ENCODE peak calls at places on chromosomes 6 and 20, in five cellular contexts. One of them, this sample, is unnamed.

GRCh38 chr20:50313223-50313820 is 122.7 kb downstream of the CEBPB start:
- DNase-seq in GM12878: no peak
- DNase-seq in HepG2: no peak
- DNase-seq in K562: peak; percentile 66
- DNase-seq in SK-N-SH: no peak
- DNase-seq in this sample: no peak

GRCh38 chr20:42150230-42150629 is 532.1 kb upstream of the CHD6 start:
- DNase-seq in GM12878: no peak
- DNase-seq in HepG2: no peak
- DNase-seq in K562: no peak
- DNase-seq in SK-N-SH: peak; percentile 37
- DNase-seq in this sample: no peak

GRCh38 chr20:57392130-57392445 is 892 bp downstream of the RBM38 start:
- DNase-seq in GM12878: no peak
- DNase-seq in HepG2: no peak
- DNase-seq in K562: no peak
- DNase-seq in SK-N-SH: no peak
- DNase-seq in this sample: no peak

GRCh38 chr20:58458342-58459057 is 56.7 kb downstream of the APCDD1L start:
- DNase-seq in GM12878: peak; percentile 89
- DNase-seq in HepG2: no peak
- DNase-seq in K562: no peak
- DNase-seq in SK-N-SH: no peak
- DNase-seq in this sample: no peak

GRCh38 chr6:146990821-146991798 is 213.1 kb upstream of the STXBP5 start:
- DNase-seq in GM12878: no peak
- DNase-seq in HepG2: peak; percentile 95
- DNase-seq in K562: peak; percentile 37
- DNase-seq in SK-N-SH: no peak
- DNase-seq in this sample: no peak

GRCh38 chr6:170022827-170023619 is 267.9 kb downstream of the DLL1 start:
- DNase-seq in GM12878: no peak
- DNase-seq in HepG2: no peak
- DNase-seq in K562: no peak
- DNase-seq in SK-N-SH: no peak
- DNase-seq in this sample: no peak

GRCh38 chr20:62576815-62577214 is 65.5 kb upstream of the SLCO4A1 start:
- DNase-seq in GM12878: no peak
- DNase-seq in HepG2: no peak
- DNase-seq in K562: peak; percentile 68
- DNase-seq in SK-N-SH: no peak
- DNase-seq in this sample: no peak

GRCh38 chr6:48486876-48487275 is 375.9 kb upstream of the PTCHD4 start:
- DNase-seq in GM12878: no peak
- DNase-seq in HepG2: no peak
- DNase-seq in K562: no peak
- DNase-seq in SK-N-SH: no peak
- DNase-seq in this sample: no peak

GRCh38 chr6:63799813-63800212 is 164.2 kb downstream of the PHF3 start:
- DNase-seq in GM12878: no peak
- DNase-seq in HepG2: peak; percentile 15
- DNase-seq in K562: no peak
- DNase-seq in SK-N-SH: no peak
- DNase-seq in this sample: no peak

GRCh38 chr6:38283734-38284362 is 355.9 kb downstream of the BTBD9 start:
- DNase-seq in GM12878: no peak
- DNase-seq in HepG2: no peak
- DNase-seq in K562: no peak
- DNase-seq in SK-N-SH: no peak
- DNase-seq in this sample: no peak

GRCh38 chr6:53128842-53129241 is 19.8 kb downstream of the GCM1 start:
- DNase-seq in GM12878: no peak
- DNase-seq in HepG2: no peak
- DNase-seq in K562: no peak
- DNase-seq in SK-N-SH: no peak
- DNase-seq in this sample: no peak

GRCh38 chr6:159852877-159853276 is 37.9 kb upstream of the MAS1 start:
- DNase-seq in GM12878: no peak
- DNase-seq in HepG2: no peak
- DNase-seq in K562: no peak
- DNase-seq in SK-N-SH: no peak
- DNase-seq in this sample: peak; percentile 55

GRCh38 chr6:51965222-51965801 is 122.1 kb downstream of the PKHD1 start:
- DNase-seq in GM12878: no peak
- DNase-seq in HepG2: no peak
- DNase-seq in K562: no peak
- DNase-seq in SK-N-SH: no peak
- DNase-seq in this sample: no peak

GRCh38 chr6:84492246-84493135 is 265.0 kb upstream of the CEP162 start:
- DNase-seq in GM12878: no peak
- DNase-seq in HepG2: no peak
- DNase-seq in K562: no peak
- DNase-seq in SK-N-SH: no peak
- DNase-seq in this sample: no peak

GRCh38 chr6:7165736-7166296 is 58.1 kb downstream of the RREB1 start:
- DNase-seq in GM12878: no peak
- DNase-seq in HepG2: no peak
- DNase-seq in K562: peak; percentile 63
- DNase-seq in SK-N-SH: no peak
- DNase-seq in this sample: peak; percentile 29

GRCh38 chr6:121436966-121437756 is 1.7 kb downstream of the GJA1 start:
- DNase-seq in GM12878: no peak
- DNase-seq in HepG2: no peak
- DNase-seq in K562: no peak
- DNase-seq in SK-N-SH: peak; percentile 59
- DNase-seq in this sample: no peak

GRCh38 chr6:136725124-136725523 is 67.2 kb downstream of the MAP3K5 start:
- DNase-seq in GM12878: no peak
- DNase-seq in HepG2: no peak
- DNase-seq in K562: no peak
- DNase-seq in SK-N-SH: no peak
- DNase-seq in this sample: no peak

GRCh38 chr20:46571418-46571817 is 21.0 kb upstream of the OCSTAMP start:
- DNase-seq in GM12878: no peak
- DNase-seq in HepG2: no peak
- DNase-seq in K562: no peak
- DNase-seq in SK-N-SH: no peak
- DNase-seq in this sample: no peak

GRCh38 chr6:387293-387694 is 4.3 kb upstream of the IRF4 start:
- DNase-seq in GM12878: no peak
- DNase-seq in HepG2: no peak
- DNase-seq in K562: no peak
- DNase-seq in SK-N-SH: no peak
- DNase-seq in this sample: no peak

GRCh38 chr20:8213831-8214587 is 81.9 kb downstream of the PLCB1 start:
- DNase-seq in GM12878: peak; percentile 47
- DNase-seq in HepG2: no peak
- DNase-seq in K562: no peak
- DNase-seq in SK-N-SH: no peak
- DNase-seq in this sample: no peak

GRCh38 chr6:112214749-112215269 is 39.6 kb downstream of the LAMA4 start:
- DNase-seq in GM12878: no peak
- DNase-seq in HepG2: peak; percentile 58
- DNase-seq in K562: no peak
- DNase-seq in SK-N-SH: no peak
- DNase-seq in this sample: no peak

GRCh38 chr20:46218656-46219055 is 89.6 kb downstream of the CDH22 start:
- DNase-seq in GM12878: no peak
- DNase-seq in HepG2: no peak
- DNase-seq in K562: no peak
- DNase-seq in SK-N-SH: no peak
- DNase-seq in this sample: no peak

GRCh38 chr6:125746019-125746414 is 3.4 kb upstream of the HEY2 start:
- DNase-seq in GM12878: no peak
- DNase-seq in HepG2: no peak
- DNase-seq in K562: no peak
- DNase-seq in SK-N-SH: no peak
- DNase-seq in this sample: no peak

GRCh38 chr6:8063762-8064637 is at the start of gene BLOC1S5:
- DNase-seq in GM12878: peak; percentile 85
- DNase-seq in HepG2: peak; percentile 99
- DNase-seq in K562: peak; percentile 95
- DNase-seq in SK-N-SH: peak; percentile 94
- DNase-seq in this sample: peak; percentile 98

GRCh38 chr6:82955841-82956240 is 109.8 kb downstream of the UBE3D start:
- DNase-seq in GM12878: no peak
- DNase-seq in HepG2: no peak
- DNase-seq in K562: no peak
- DNase-seq in SK-N-SH: no peak
- DNase-seq in this sample: no peak

GRCh38 chr6:111614833-111615582 is 9.3 kb upstream of the TRAF3IP2 start:
- DNase-seq in GM12878: no peak
- DNase-seq in HepG2: peak; percentile 64
- DNase-seq in K562: peak; percentile 32
- DNase-seq in SK-N-SH: no peak
- DNase-seq in this sample: no peak

GRCh38 chr6:88725111-88725711 is 238.2 kb downstream of the RNGTT start:
- DNase-seq in GM12878: peak; percentile 26
- DNase-seq in HepG2: peak; percentile 4
- DNase-seq in K562: no peak
- DNase-seq in SK-N-SH: peak; percentile 15
- DNase-seq in this sample: no peak

GRCh38 chr6:135995160-135995898 is 143.8 kb downstream of the PDE7B start:
- DNase-seq in GM12878: no peak
- DNase-seq in HepG2: no peak
- DNase-seq in K562: no peak
- DNase-seq in SK-N-SH: no peak
- DNase-seq in this sample: no peak

GRCh38 chr20:57648878-57649616 is 28.8 kb upstream of the ZBP1 start:
- DNase-seq in GM12878: no peak
- DNase-seq in HepG2: no peak
- DNase-seq in K562: no peak
- DNase-seq in SK-N-SH: peak; percentile 9
- DNase-seq in this sample: no peak

GRCh38 chr6:51841656-51842055 is 245.8 kb downstream of the PKHD1 start:
- DNase-seq in GM12878: no peak
- DNase-seq in HepG2: no peak
- DNase-seq in K562: no peak
- DNase-seq in SK-N-SH: no peak
- DNase-seq in this sample: no peak

GRCh38 chr6:89979473-89980119 is 85.3 kb downstream of the GJA10 start:
- DNase-seq in GM12878: no peak
- DNase-seq in HepG2: no peak
- DNase-seq in K562: no peak
- DNase-seq in SK-N-SH: no peak
- DNase-seq in this sample: no peak

GRCh38 chr6:152170702-152171667 is 363.5 kb downstream of the ESR1 start:
- DNase-seq in GM12878: peak; percentile 89
- DNase-seq in HepG2: peak; percentile 94
- DNase-seq in K562: no peak
- DNase-seq in SK-N-SH: no peak
- DNase-seq in this sample: no peak

GRCh38 chr20:52747736-52748135 is 224.4 kb upstream of the TSHZ2 start:
- DNase-seq in GM12878: no peak
- DNase-seq in HepG2: peak; percentile 37
- DNase-seq in K562: no peak
- DNase-seq in SK-N-SH: peak; percentile 30
- DNase-seq in this sample: no peak

GRCh38 chr6:40672118-40672517 is 85.0 kb upstream of the LRFN2 start:
- DNase-seq in GM12878: no peak
- DNase-seq in HepG2: no peak
- DNase-seq in K562: no peak
- DNase-seq in SK-N-SH: peak; percentile 40
- DNase-seq in this sample: no peak

GRCh38 chr20:34271961-34272360 is 30.7 kb downstream of the ASIP start:
- DNase-seq in GM12878: no peak
- DNase-seq in HepG2: no peak
- DNase-seq in K562: no peak
- DNase-seq in SK-N-SH: no peak
- DNase-seq in this sample: no peak

GRCh38 chr6:135030532-135031178 is 24.0 kb downstream of the HBS1L start:
- DNase-seq in GM12878: no peak
- DNase-seq in HepG2: no peak
- DNase-seq in K562: no peak
- DNase-seq in SK-N-SH: no peak
- DNase-seq in this sample: no peak

GRCh38 chr20:10297223-10297622 is 78.6 kb downstream of the SNAP25 start:
- DNase-seq in GM12878: no peak
- DNase-seq in HepG2: no peak
- DNase-seq in K562: no peak
- DNase-seq in SK-N-SH: no peak
- DNase-seq in this sample: no peak
- H3K4me3 ChIP-seq in GM12878: no peak overlapping the region
- H3K4me3 ChIP-seq in HepG2: no peak overlapping the region
- H3K4me3 ChIP-seq in K562: no peak overlapping the region
- H3K4me3 ChIP-seq in SK-N-SH: no peak overlapping the region
- H3K4me3 ChIP-seq in this sample: no peak overlapping the region

GRCh38 chr6:109513571-109514071 is 30.6 kb upstream of the ZBTB24 start:
- DNase-seq in GM12878: no peak
- DNase-seq in HepG2: no peak
- DNase-seq in K562: no peak
- DNase-seq in SK-N-SH: no peak
- DNase-seq in this sample: no peak
- TF ChIP-seq GABPA in GM12878: no peak
- TF ChIP-seq GABPA in HepG2: no peak
- TF ChIP-seq GABPA in K562: no peak
- TF ChIP-seq GABPA in SK-N-SH: no peak
- TF ChIP-seq GABPA in this sample: no peak

GRCh38 chr6:132818404-132819359 is 4.3 kb downstream of the RPS12 start:
- DNase-seq in GM12878: no peak
- DNase-seq in HepG2: peak; percentile 33
- DNase-seq in K562: no peak
- DNase-seq in SK-N-SH: no peak
- DNase-seq in this sample: no peak
- TF ChIP-seq REST in GM12878: no peak
- TF ChIP-seq REST in HepG2: no peak
- TF ChIP-seq REST in K562: no peak
- TF ChIP-seq REST in SK-N-SH: no peak
- TF ChIP-seq REST in this sample: no peak

DNA sequence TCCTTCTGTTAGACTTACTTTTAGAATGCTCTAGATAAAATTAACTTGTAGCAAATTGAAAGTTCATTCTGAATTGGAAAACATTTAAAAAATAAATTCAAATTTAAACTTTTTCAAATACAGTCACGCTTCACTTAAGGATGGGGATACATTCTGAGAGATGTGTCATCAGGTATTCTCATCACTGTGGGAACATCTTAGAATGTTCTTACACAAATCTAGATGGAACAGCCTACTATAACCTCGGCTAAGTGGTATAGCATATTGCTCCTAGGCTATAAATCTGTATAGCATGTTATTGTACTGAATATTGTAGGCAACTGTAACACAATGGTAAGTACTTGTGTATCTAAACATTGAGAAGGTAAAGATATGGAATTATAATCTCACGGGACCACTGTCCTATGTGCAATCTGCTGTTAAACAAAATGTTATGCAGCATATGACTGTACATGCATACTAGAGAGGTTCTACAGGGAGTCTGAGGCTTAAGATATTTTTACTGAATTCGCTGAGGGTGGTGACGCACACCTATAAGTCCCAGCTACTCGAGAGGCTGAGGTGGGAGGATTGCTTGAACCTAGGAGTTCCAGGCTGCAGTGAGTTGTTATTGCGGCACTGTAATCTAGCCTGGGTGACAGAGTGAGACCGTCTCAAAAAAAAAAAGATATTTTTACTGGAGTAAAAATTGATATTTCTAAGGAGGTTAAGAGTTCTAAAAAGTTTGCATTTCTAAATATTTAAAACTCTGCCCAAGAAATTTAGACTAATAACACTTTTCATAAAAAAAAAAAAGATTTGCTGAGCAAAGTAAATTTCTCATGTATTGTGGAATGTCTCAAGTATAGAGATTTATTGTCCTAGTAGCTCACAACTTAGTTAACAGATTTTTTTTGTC is 87.3 kb upstream of the TULP1 start:
- DNase-seq in GM12878: no peak
- DNase-seq in HepG2: no peak
- DNase-seq in K562: no peak
- DNase-seq in SK-N-SH: no peak
- DNase-seq in this sample: no peak
- H3K4me3 ChIP-seq in GM12878: no peak overlapping the region
- H3K4me3 ChIP-seq in HepG2: no peak overlapping the region
- H3K4me3 ChIP-seq in K562: no peak overlapping the region
- H3K4me3 ChIP-seq in SK-N-SH: no peak overlapping the region
- H3K4me3 ChIP-seq in this sample: no peak overlapping the region